ENCODE peak calls at places on chromosomes 1 and 21, in eight cellular contexts. I, C, J, V, B, L, M and S are unnamed samples.

GRCh38 chr1:53311909-53312305 is 16.0 kb downstream of the LRP8 start:
- DNase-seq in B (no peak), C (no peak), J (no peak), V (no peak), I (no peak), L (no peak), M (no peak), S (no peak)

GRCh38 chr1:173749137-173749536 is 34.4 kb downstream of the KLHL20 start:
- DNase-seq in B (no peak), C (no peak), M (no peak), V (no peak), J (no peak), L (no peak), I (no peak), S (no peak)

GRCh38 chr1:168991667-168992475 is 114.6 kb upstream of the ATP1B1 start:
- DNase-seq in V (no peak), I (no peak), J (no peak), C (no peak), L (no peak), M (no peak), B (no peak), S (peak; percentile 6)

GRCh38 chr21:31446206-31446900 is 102.3 kb upstream of the TIAM1 start:
- DNase-seq in B (no peak), C (no peak), L (no peak), V (no peak), J (no peak), I (no peak), M (no peak), S (no peak)

GRCh38 chr21:42509239-42509638 is 4.4 kb upstream of the SLC37A1 start:
- DNase-seq in V (no peak), B (no peak), C (no peak), L (no peak), J (no peak), M (no peak), I (no peak), S (no peak)

GRCh38 chr21:42474043-42474831 is 21.8 kb downstream of the RSPH1 start:
- DNase-seq in V (peak; percentile 28), I (no peak), B (peak; percentile 61), M (no peak), J (no peak), L (no peak), C (peak; percentile 43), S (peak; percentile 97)

GRCh38 chr1:27137022-27137542 is 17.8 kb downstream of the SLC9A1 start:
- DNase-seq in J (no peak), L (no peak), I (peak; percentile 65), C (peak; percentile 50), M (no peak), V (no peak), B (peak; percentile 75), S (no peak)

GRCh38 chr1:242449211-242449610 is 75.3 kb downstream of the PLD5 start:
- DNase-seq in M (peak; percentile 35), J (no peak), I (no peak), B (no peak), C (no peak), L (no peak), V (no peak), S (no peak)

GRCh38 chr1:202009326-202010031 is 908 bp upstream of the ELF3 start:
- DNase-seq in B (peak; percentile 80), V (peak; percentile 82), I (peak; percentile 78), J (peak; percentile 41), M (peak; percentile 85), L (peak; percentile 92), C (peak; percentile 82), S (peak; percentile 90)

GRCh38 chr1:240092301-240093119 is 827 bp downstream of the FMN2 start:
- DNase-seq in B (no peak), V (peak; percentile 56), I (peak; percentile 5), J (no peak), C (peak; percentile 69), L (peak; percentile 70), M (peak; percentile 20), S (peak; percentile 33)

GRCh38 chr1:195733826-195734225 is 874.4 kb downstream of the KCNT2 start:
- DNase-seq in B (no peak), L (no peak), J (no peak), V (peak; percentile 34), C (peak; percentile 52), M (no peak), I (no peak), S (peak; percentile 8)

GRCh38 chr1:153957744-153958110 is 685 bp downstream of the CRTC2 start:
- DNase-seq in I (peak; percentile 45), B (peak; percentile 59), L (no peak), V (no peak), C (peak; percentile 48), M (no peak), J (no peak), S (peak; percentile 56)

GRCh38 chr1:91529856-91530255 is 29.2 kb downstream of the CDC7 start:
- DNase-seq in L (no peak), B (no peak), I (no peak), V (peak; percentile 11), C (peak; percentile 62), M (no peak), J (no peak), S (peak; percentile 25)

GRCh38 chr1:230878584-230878975 is 10.3 kb upstream of the C1orf198 start:
- DNase-seq in M (no peak), B (no peak), I (no peak), J (peak; percentile 98), V (no peak), L (peak; percentile 60), C (no peak), S (no peak)

GRCh38 chr1:6870571-6870970 is 85.3 kb downstream of the CAMTA1 start:
- DNase-seq in B (no peak), L (no peak), V (no peak), J (peak; percentile 19), C (peak; percentile 51), M (no peak), I (no peak), S (peak; percentile 35)

GRCh38 chr1:215082532-215083407 is at the start of gene KCNK2:
- DNase-seq in V (peak; percentile 10), B (peak; percentile 16), I (no peak), L (peak; percentile 36), J (no peak), C (peak; percentile 54), M (peak; percentile 14), S (no peak)

GRCh38 chr1:222784371-222784770 is 30.5 kb upstream of the DISP1 start:
- DNase-seq in I (no peak), V (no peak), B (no peak), J (no peak), M (no peak), L (no peak), C (no peak), S (no peak)

GRCh38 chr1:234631721-234632125 is 21.7 kb upstream of the IRF2BP2 start:
- DNase-seq in I (no peak), L (no peak), J (no peak), M (no peak), C (peak; percentile 97), V (no peak), B (no peak), S (peak; percentile 95)

GRCh38 chr1:20729990-20730689 is 2.4 kb downstream of the SH2D5 start:
- DNase-seq in L (no peak), M (no peak), V (no peak), J (no peak), B (peak; percentile 23), C (no peak), I (no peak), S (no peak)

GRCh38 chr1:159664247-159664646 is 50.1 kb downstream of the CRP start:
- DNase-seq in V (no peak), B (no peak), C (no peak), M (no peak), I (no peak), J (no peak), L (no peak), S (no peak)

GRCh38 chr1:101506541-101507164 is 269.8 kb downstream of the S1PR1 start:
- DNase-seq in V (peak; percentile 60), L (peak; percentile 4), C (peak; percentile 61), B (peak; percentile 35), I (peak; percentile 31), J (no peak), M (peak; percentile 11), S (peak; percentile 40)

GRCh38 chr21:35384375-35384774 is 335.3 kb upstream of the RUNX1 start:
- DNase-seq in B (no peak), V (no peak), L (no peak), M (no peak), I (no peak), C (no peak), J (no peak), S (no peak)

GRCh38 chr1:151072224-151072623 is 1.7 kb downstream of the GABPB2 start:
- DNase-seq in B (no peak), C (no peak), J (no peak), L (no peak), V (no peak), I (no peak), M (no peak), S (no peak)

GRCh38 chr1:244642988-244643387 is 9.9 kb upstream of the DESI2 start:
- DNase-seq in J (no peak), I (no peak), C (no peak), M (no peak), L (no peak), V (no peak), B (no peak), S (no peak)

GRCh38 chr1:26991310-26992116 is 2.0 kb upstream of the TRNP1 start:
- DNase-seq in B (peak; percentile 56), L (no peak), V (no peak), I (no peak), M (no peak), C (peak; percentile 83), J (no peak), S (peak; percentile 87)

GRCh38 chr1:20058531-20058930 is 11.5 kb upstream of the PLA2G5 start:
- DNase-seq in C (peak; percentile 75), M (no peak), B (no peak), L (no peak), V (no peak), I (no peak), J (peak; percentile 61), S (peak; percentile 78)

GRCh38 chr1:119330062-119330939 is 38.3 kb upstream of the HAO2 start:
- DNase-seq in L (no peak), J (peak; percentile 33), I (no peak), C (peak; percentile 19), B (no peak), V (no peak), M (no peak), S (no peak)

GRCh38 chr1:21783679-21784603 is 992 bp upstream of the USP48 start:
- DNase-seq in V (no peak), B (peak; percentile 89), L (peak; percentile 16), J (no peak), M (no peak), I (no peak), C (peak; percentile 73), S (peak; percentile 97)

GRCh38 chr1:207077470-207078377 is 10.9 kb upstream of the C4BPB start:
- DNase-seq in M (peak; percentile 59), J (peak; percentile 23), L (peak; percentile 53), B (peak; percentile 66), I (peak; percentile 63), C (peak; percentile 65), V (peak; percentile 59), S (peak; percentile 78)

GRCh38 chr1:150841626-150842025 is 33.6 kb upstream of the CTSK start:
- DNase-seq in B (no peak), C (no peak), I (no peak), J (no peak), L (no peak), V (no peak), M (no peak), S (no peak)

GRCh38 chr1:67879485-67879884 is 46.2 kb upstream of the GNG12 start:
- DNase-seq in I (no peak), V (no peak), C (no peak), B (no peak), L (no peak), J (no peak), M (no peak), S (no peak)

GRCh38 chr1:181073638-181074037 is 14.9 kb upstream of the IER5 start:
- DNase-seq in C (peak; percentile 73), L (peak; percentile 57), J (peak; percentile 59), M (no peak), V (no peak), B (no peak), I (no peak), S (peak; percentile 51)

GRCh38 chr1:108661030-108661609 is at the start of gene HENMT1:
- DNase-seq in I (peak; percentile 74), J (no peak), M (peak; percentile 52), C (peak; percentile 58), B (peak; percentile 79), V (no peak), L (peak; percentile 27), S (peak; percentile 28)

GRCh38 chr1:244850896-244851295 is 13.4 kb downstream of the HNRNPU start:
- DNase-seq in V (no peak), M (no peak), C (no peak), B (no peak), L (no peak), I (no peak), J (no peak), S (no peak)